ENCODE peak calls at places on chromosomes 6 and 20, in six cellular contexts. J is endothelial cell; K is ELR; Q is activated CD8-positive, alpha-beta T cell treated with anti-CD3 and anti-CD28 coated beads, Interleukin-2, amount 10 ng/mL, durations not matched to agents 7 days and 5 days; O is A172; X is activated T-helper 1 cell treated with anti-CD3 and anti-CD28 coated beads, Interleukin-12 subunit alpha, Interleukin-12 subunit beta, Interleukin-2, Interleukin-4 antibody, amounts not matched to agents 30 ng/mL and 10 ng/mL and 1 ng/mL, durations not matched to agents 14 hours and 24 hours and 36 hours. W is an unnamed sample.
A peak's percentile ranks its signal among the peaks of the same experiment; 100 is the strongest.

GRCh38 chr6:108565893-108566292 is 5.2 kb downstream of the FOXO3 start:
- DNase-seq in X (no peak), K (peak; percentile 87), O (peak; percentile 20), Q (no peak), J (no peak), W (peak; percentile 90)

GRCh38 chr6:27133281-27134227 is 113.9 kb upstream of the PRSS16 start:
- DNase-seq in X (peak; percentile 75), K (peak; percentile 87), O (peak; percentile 46), Q (peak; percentile 86), J (peak; percentile 77), W (peak; percentile 87)

GRCh38 chr6:14578994-14579393 is 461.4 kb downstream of the CD83 start:
- DNase-seq in X (no peak), J (no peak), K (no peak), O (no peak), Q (no peak), W (no peak)

GRCh38 chr20:8121666-8122065 is 10.4 kb upstream of the PLCB1 start:
- DNase-seq in K (no peak), J (no peak), Q (no peak), O (no peak), X (no peak), W (no peak)

GRCh38 chr6:166624275-166624674 is 2.8 kb downstream of the RPS6KA2 start:
- DNase-seq in Q (no peak), X (no peak), J (no peak), K (no peak), O (no peak), W (peak; percentile 67)

GRCh38 chr6:26175033-26175427 is 87.8 kb downstream of the HFE start:
- DNase-seq in K (no peak), J (no peak), Q (no peak), O (no peak), X (no peak), W (no peak)

GRCh38 chr20:38395165-38395564 is 40.0 kb downstream of the SNHG17 start:
- DNase-seq in K (peak; percentile 24), O (peak; percentile 27), Q (no peak), J (no peak), X (no peak), W (no peak)

GRCh38 chr6:158445426-158446085 is 114.3 kb upstream of the TMEM181 start:
- DNase-seq in Q (no peak), J (no peak), O (no peak), K (no peak), X (no peak), W (no peak)

GRCh38 chr20:62485062-62485700 is 9.4 kb upstream of the GATA5 start:
- DNase-seq in Q (no peak), O (peak; percentile 52), J (no peak), K (peak; percentile 37), X (no peak), W (no peak)

GRCh38 chr6:52574709-52575489 is 2.0 kb downstream of the TRAM2 start:
- DNase-seq in X (peak; percentile 59), K (peak; percentile 82), J (no peak), Q (peak; percentile 74), O (peak; percentile 57), W (peak; percentile 77)

GRCh38 chr6:131911951-131912350 is 39.2 kb downstream of the CCN2 start:
- DNase-seq in K (peak; percentile 36), J (no peak), Q (no peak), X (no peak), O (no peak), W (no peak)

GRCh38 chr6:45959534-45960195 is 56.0 kb downstream of the CLIC5 start:
- DNase-seq in O (no peak), J (no peak), X (no peak), K (peak; percentile 28), Q (no peak), W (no peak)

GRCh38 chr20:3074812-3075211 is 3.4 kb downstream of the OXT start:
- DNase-seq in J (no peak), Q (no peak), K (no peak), X (no peak), O (no peak), W (no peak)

GRCh38 chr6:67897998-67898607 is 737.0 kb upstream of the ADGRB3 start:
- DNase-seq in O (no peak), J (no peak), X (no peak), K (no peak), Q (no peak), W (peak; percentile 38)

GRCh38 chr6:123562264-123562663 is 74.5 kb downstream of the TRDN start:
- DNase-seq in O (no peak), K (no peak), J (no peak), Q (no peak), X (no peak), W (no peak)

GRCh38 chr6:158879180-158879579 is 60.0 kb upstream of the EZR start:
- DNase-seq in O (peak; percentile 93), J (no peak), K (peak; percentile 82), X (peak; percentile 34), Q (peak; percentile 40), W (no peak)

GRCh38 chr6:96836579-96837137 is 619 bp downstream of the GPR63 start:
- DNase-seq in K (peak; percentile 45), X (no peak), Q (no peak), J (peak; percentile 9), O (no peak), W (peak; percentile 3)

GRCh38 chr20:10761232-10761631 is 87.4 kb upstream of the JAG1 start:
- DNase-seq in O (peak; percentile 30), X (no peak), K (no peak), Q (no peak), J (no peak), W (no peak)

GRCh38 chr6:134447883-134448387 is 130.0 kb upstream of the SGK1 start:
- DNase-seq in K (peak; percentile 98), O (no peak), J (no peak), X (no peak), Q (no peak), W (no peak)